ENCODE peak calls at places on chromosomes 6 and 20, in eight cellular contexts. J is ovary, M is A549, K is transverse colon, H is sigmoid colon, Z is H1, P is stomach, C is SK-N-SH. O is an unnamed sample. For H3K9me3, the result is how much of the 10 kb centered on the place peaks cover.

GRCh38 chr6:72374864-72375263 is 247.0 kb upstream of the KCNQ5 start:
- DNase-seq in H (no peak), M (no peak), P (no peak), K (no peak), C (no peak), Z (no peak), J (no peak), O (no peak)

GRCh38 chr20:2709205-2709981 is 16.8 kb downstream of the EBF4 start:
- DNase-seq in J (no peak), Z (no peak), M (no peak), P (no peak), C (no peak), K (no peak), H (no peak), O (no peak)

GRCh38 chr20:51042064-51042463 is 19.2 kb upstream of the KCNG1 start:
- DNase-seq in K (no peak), P (no peak), H (no peak), Z (no peak), C (no peak), M (no peak), J (no peak), O (no peak)

GRCh38 chr20:18805881-18806280 is 7.7 kb upstream of the SCP2D1 start:
- DNase-seq in M (no peak), C (no peak), H (no peak), J (no peak), Z (no peak), P (no peak), K (no peak), O (no peak)

GRCh38 chr6:98054453-98054852 is 771.4 kb upstream of the MMS22L start:
- DNase-seq in H (no peak), M (no peak), Z (no peak), J (no peak), K (no peak), P (no peak), C (no peak), O (no peak)

GRCh38 chr6:28585335-28585734 is 59.7 kb downstream of the GPX5 start:
- DNase-seq in M (no peak), J (no peak), Z (no peak), C (no peak), H (no peak), P (no peak), K (no peak), O (no peak)

GRCh38 chr6:21949211-21949801 is 347.5 kb downstream of the PRL start:
- DNase-seq in P (no peak), C (no peak), H (no peak), J (no peak), K (no peak), M (no peak), Z (no peak), O (no peak)

GRCh38 chr20:52145587-52145986 is 46.0 kb downstream of the ZFP64 start:
- DNase-seq in J (no peak), C (no peak), Z (no peak), P (no peak), H (no peak), K (no peak), M (no peak), O (no peak)

GRCh38 chr6:31784270-31784925 is 7.3 kb upstream of the VWA7 start:
- DNase-seq in J (no peak), H (no peak), C (peak), K (no peak), P (no peak), Z (no peak), M (no peak), O (no peak)

GRCh38 chr6:16105874-16106273 is 23.0 kb upstream of the MYLIP start:
- DNase-seq in C (no peak), K (no peak), P (no peak), H (no peak), J (no peak), Z (no peak), M (no peak), O (no peak)

GRCh38 chr20:1844723-1845523 is 50.3 kb upstream of the SIRPA start:
- DNase-seq in C (peak), Z (no peak), J (no peak), K (peak), H (peak), M (no peak), P (peak), O (peak)

GRCh38 chr20:50353289-50353961 is 156.8 kb upstream of the PTPN1 start:
- DNase-seq in C (no peak), J (no peak), P (no peak), H (peak), M (no peak), Z (no peak), K (no peak), O (no peak)

GRCh38 chr20:31860431-31861345 is 9.6 kb downstream of the DUSP15 start:
- DNase-seq in Z (peak), P (no peak), K (peak), M (peak), J (no peak), C (no peak), H (no peak), O (no peak)

GRCh38 chr6:13261464-13261994 is 66.8 kb downstream of the TBC1D7 start:
- DNase-seq in Z (no peak), P (no peak), M (no peak), C (no peak), J (no peak), K (peak), H (no peak), O (no peak)

GRCh38 chr20:3430376-3431069 is 23.1 kb upstream of the DNAAF9 start:
- DNase-seq in H (no peak), J (no peak), P (no peak), Z (no peak), C (no peak), K (no peak), M (no peak), O (no peak)

GRCh38 chr20:33789109-33789857 is 21.9 kb upstream of the CHMP4B start:
- DNase-seq in H (peak), J (no peak), C (peak), P (peak), M (peak), Z (no peak), K (peak), O (peak)

GRCh38 chr6:52610745-52611355 is 34.0 kb upstream of the TRAM2 start:
- DNase-seq in P (no peak), C (no peak), Z (no peak), J (no peak), H (no peak), M (no peak), K (no peak), O (no peak)

GRCh38 chr6:165876568-165876967 is 213.5 kb upstream of the PDE10A start:
- DNase-seq in Z (no peak), M (no peak), C (no peak), H (peak), K (peak), J (peak), P (no peak), O (peak)

GRCh38 chr20:39800111-39800510 is 838.0 kb downstream of the DHX35 start:
- DNase-seq in P (no peak), C (no peak), H (no peak), K (no peak), J (no peak), M (peak), Z (no peak), O (no peak)

GRCh38 chr6:37625591-37626374 is 71.9 kb downstream of the MDGA1 start:
- DNase-seq in K (no peak), P (no peak), H (no peak), Z (no peak), J (no peak), C (no peak), M (no peak), O (no peak)

GRCh38 chr6:159981591-159982245 is 12.8 kb downstream of the IGF2R start:
- DNase-seq in Z (no peak), J (peak), C (no peak), K (peak), H (peak), P (peak), M (no peak), O (no peak)

GRCh38 chr6:35596448-35597442 is 84.0 kb upstream of the TULP1 start:
- DNase-seq in C (no peak), P (no peak), K (no peak), H (no peak), J (no peak), M (peak), Z (no peak), O (no peak)

GRCh38 chr6:86508230-86508629 is 429.1 kb upstream of the HTR1E start:
- DNase-seq in H (no peak), Z (no peak), P (no peak), M (no peak), J (no peak), K (no peak), C (no peak), O (no peak)

DNA sequence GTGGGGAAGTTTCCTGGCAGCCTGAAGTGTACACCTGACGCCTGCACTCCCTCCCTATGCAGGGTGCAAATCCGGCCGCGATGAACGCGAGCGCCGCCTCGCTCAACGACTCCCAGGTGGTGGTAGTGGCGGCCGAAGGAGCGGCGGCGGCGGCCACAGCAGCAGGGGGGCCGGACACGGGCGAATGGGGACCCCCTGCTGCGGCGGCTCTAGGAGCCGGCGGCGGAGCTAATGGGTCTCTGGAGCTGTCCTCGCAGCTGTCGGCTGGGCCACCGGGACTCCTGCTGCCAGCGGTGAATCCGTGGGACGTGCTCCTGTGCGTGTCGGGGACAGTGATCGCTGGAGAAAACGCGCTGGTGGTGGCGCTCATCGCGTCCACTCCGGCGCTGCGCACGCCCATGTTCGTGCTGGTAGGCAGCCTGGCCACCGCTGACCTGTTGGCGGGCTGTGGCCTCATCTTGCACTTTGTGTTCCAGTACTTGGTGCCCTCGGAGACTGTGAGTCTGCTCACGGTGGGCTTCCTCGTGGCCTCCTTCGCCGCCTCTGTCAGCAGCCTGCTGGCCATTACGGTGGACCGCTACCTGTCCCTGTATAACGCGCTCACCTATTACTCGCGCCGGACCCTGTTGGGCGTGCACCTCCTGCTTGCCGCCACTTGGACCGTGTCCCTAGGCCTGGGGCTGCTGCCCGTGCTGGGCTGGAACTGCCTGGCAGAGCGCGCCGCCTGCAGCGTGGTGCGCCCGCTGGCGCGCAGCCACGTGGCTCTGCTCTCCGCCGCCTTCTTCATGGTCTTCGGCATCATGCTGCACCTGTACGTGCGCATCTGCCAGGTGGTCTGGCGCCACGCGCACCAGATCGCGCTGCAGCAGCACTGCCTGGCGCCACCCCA is 1.2 kb downstream of the GPR6 start:
- DNase-seq in C (peak), J (no peak), M (no peak), P (no peak), H (no peak), K (no peak), Z (peak), O (no peak)
- TF ChIP-seq EP300 in C (no peak), J (no peak), M (no peak), P (no peak), H (no peak), K (no peak), Z (no peak), O (no peak)

GRCh38 chr6:33633462-33634158 is 12.5 kb downstream of the ITPR3 start:
- DNase-seq in C (peak), H (peak), M (peak), K (peak), J (peak), Z (peak), P (peak), O (peak)

GRCh38 chr6:33632603-33633039 is 11.5 kb downstream of the ITPR3 start:
- DNase-seq in C (peak), Z (peak), K (peak), P (peak), M (peak), J (peak), H (no peak), O (no peak)

GRCh38 chr6:33633084-33633461 is 12.0 kb downstream of the ITPR3 start:
- DNase-seq in Z (no peak), H (no peak), M (no peak), P (no peak), K (no peak), J (peak), C (no peak), O (no peak)

GRCh38 chr6:33634986-33635385 is 13.9 kb downstream of the ITPR3 start:
- DNase-seq in M (no peak), J (no peak), Z (no peak), C (no peak), K (no peak), P (no peak), H (no peak), O (no peak)

DNA sequence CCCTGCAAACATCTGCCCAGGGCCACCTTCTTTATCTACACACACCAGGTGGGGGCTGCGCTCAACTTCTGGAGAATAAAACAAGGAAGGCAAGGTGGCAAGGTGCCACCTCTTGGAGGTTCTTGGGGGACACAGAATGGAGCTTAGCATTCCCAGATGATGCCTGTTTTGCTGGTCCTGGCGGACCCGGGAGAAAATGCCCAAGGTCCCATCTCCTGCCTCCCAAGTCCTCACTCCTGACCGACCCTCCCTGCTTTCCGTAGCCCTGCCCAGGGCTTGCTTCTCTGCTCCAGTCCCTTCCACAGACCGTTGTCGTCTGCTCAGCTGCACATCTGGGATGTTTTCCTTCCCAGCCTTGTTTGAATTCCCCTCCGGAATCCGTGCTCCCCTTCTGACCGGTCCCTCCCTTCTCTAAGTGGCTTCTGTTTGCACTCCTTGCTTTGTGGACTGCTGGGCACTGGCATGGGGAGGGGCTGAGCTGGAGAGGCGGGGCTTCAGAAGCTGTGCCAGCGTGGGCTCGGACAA is 13.1 kb downstream of the ITPR3 start:
- DNase-seq in M (no peak), Z (no peak), C (peak), J (no peak), P (peak), H (no peak), K (no peak), O (no peak)
- H3K27ac ChIP-seq in M (no peak), Z (no peak), C (no peak), J (no peak), P (peak), H (no peak), K (peak), O (peak)

GRCh38 chr6:121800047-121800446 is 364.6 kb downstream of the GJA1 start:
- DNase-seq in C (no peak), H (no peak), Z (no peak), M (no peak), K (no peak), P (no peak), J (no peak), O (no peak)
- H3K9me3 ChIP-seq in C (under half), H (under half), Z (under half), M (under half), K (under half), P (under half), J (under half), O (under half)

DNA sequence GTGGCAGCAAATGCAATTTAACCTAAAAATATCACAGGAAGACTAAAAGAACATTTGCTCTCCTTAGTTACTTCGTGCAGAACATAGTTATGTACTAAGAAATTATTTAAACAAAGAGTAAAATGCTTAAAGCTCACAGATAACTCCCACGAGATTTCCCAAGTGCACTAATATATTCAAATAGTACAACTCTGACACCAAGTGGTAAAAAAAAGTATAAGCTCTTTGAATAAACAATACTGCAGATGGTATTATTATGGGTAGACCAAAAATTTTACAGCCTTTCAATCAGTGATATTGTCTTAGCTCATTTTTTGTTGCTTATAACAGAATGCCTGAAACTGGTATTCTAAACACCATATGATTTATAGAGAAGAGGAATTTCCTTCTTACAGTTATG is 52.8 kb upstream of the FILIP1 start:
- DNase-seq in H (no peak), C (no peak), J (no peak), P (no peak), Z (no peak), K (no peak), M (peak), O (no peak)
- TF ChIP-seq EP300 in H (no peak), C (no peak), J (no peak), P (no peak), Z (no peak), K (no peak), M (no peak), O (no peak)

DNA sequence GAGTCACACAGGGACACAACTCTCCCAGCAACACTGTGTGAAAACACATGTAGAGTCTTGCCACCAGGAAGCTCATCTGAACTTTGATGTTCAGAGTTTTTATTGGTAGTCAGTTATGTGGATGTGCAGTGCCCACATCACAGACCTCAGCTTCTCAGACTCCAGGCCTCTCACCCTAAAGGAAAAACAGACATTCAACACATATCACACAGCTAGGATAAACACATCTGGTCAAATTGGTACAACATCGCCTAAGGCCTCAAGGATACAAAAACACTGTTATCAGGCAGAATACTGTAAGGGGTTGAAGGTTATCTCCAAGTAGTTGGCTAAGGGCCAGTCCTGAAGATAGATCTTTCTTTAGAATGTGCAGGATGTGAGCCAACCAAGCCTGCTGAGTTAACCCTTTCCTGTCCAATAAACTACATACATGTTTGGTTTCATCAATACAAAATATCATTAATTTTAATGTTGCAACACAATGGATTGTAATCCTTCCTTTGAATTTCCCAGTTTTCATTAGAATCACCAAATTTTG is 308.4 kb upstream of the GJE1 start:
- DNase-seq in J (no peak), H (no peak), Z (no peak), C (no peak), K (no peak), M (no peak), P (no peak), O (no peak)
- H3K27ac ChIP-seq in J (no peak), H (no peak), Z (no peak), C (no peak), K (no peak), M (no peak), P (no peak), O (no peak)

DNA sequence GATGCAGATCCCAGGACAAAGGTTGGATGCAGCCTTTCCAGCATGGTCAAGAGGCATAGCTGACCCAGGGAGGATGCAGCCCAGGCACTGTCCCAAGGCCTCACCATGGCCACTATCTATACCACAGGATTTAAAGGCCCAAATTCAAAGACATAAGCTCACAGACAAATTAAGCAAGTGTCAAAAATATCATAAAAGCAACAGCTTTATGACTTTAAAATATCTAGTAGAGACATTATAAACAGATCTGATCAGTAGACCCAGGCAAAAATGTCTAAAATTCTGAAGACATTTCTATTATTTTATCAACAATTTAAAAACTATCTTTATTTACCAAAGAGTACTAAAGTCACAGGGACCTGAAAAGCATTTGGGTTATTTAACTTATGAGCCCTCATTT is 373.5 kb downstream of the CDC5L start:
- DNase-seq in H (no peak), Z (no peak), M (no peak), K (no peak), C (no peak), J (no peak), P (no peak), O (no peak)
- H3K9me3 ChIP-seq in H (under half), Z (under half), M (under half), K (under half), C (under half), J (under half), P (under half), O (under half)

GRCh38 chr20:45771182-45771759 is 20.4 kb downstream of the WFDC3 start:
- DNase-seq in Z (peak), J (peak), P (peak), H (peak), C (peak), M (peak), K (peak), O (peak)
- TF ChIP-seq EP300 in Z (no peak), J (no peak), P (peak), H (no peak), C (no peak), M (no peak), K (no peak), O (peak)

GRCh38 chr6:26187292-26187691 is 100.1 kb downstream of the HFE start:
- DNase-seq in M (no peak), Z (no peak), J (no peak), K (no peak), P (no peak), H (no peak), C (no peak), O (no peak)

GRCh38 chr6:26187981-26188635 is 100.9 kb downstream of the HFE start:
- DNase-seq in J (peak), P (no peak), Z (no peak), H (no peak), M (peak), C (no peak), K (peak), O (no peak)

GRCh38 chr6:26185802-26186201 is 98.6 kb downstream of the HFE start:
- DNase-seq in C (no peak), H (no peak), J (no peak), P (no peak), Z (no peak), M (no peak), K (no peak), O (no peak)

GRCh38 chr6:26185004-26185403 is 97.8 kb downstream of the HFE start:
- DNase-seq in Z (no peak), C (no peak), H (no peak), J (no peak), P (no peak), K (no peak), M (no peak), O (no peak)

GRCh38 chr6:26186652-26187051 is 99.4 kb downstream of the HFE start:
- DNase-seq in J (no peak), C (no peak), H (no peak), K (no peak), P (no peak), M (no peak), Z (no peak), O (no peak)
- H3K27ac ChIP-seq in J (no peak), C (no peak), H (no peak), K (no peak), P (no peak), M (peak), Z (peak), O (no peak)

GRCh38 chr6:140228491-140228890 is 854.0 kb upstream of the CITED2 start:
- DNase-seq in M (no peak), H (no peak), K (no peak), Z (no peak), P (no peak), C (no peak), J (no peak), O (no peak)
- H3K9me3 ChIP-seq in M (under half), H (under half), K (under half), Z (under half), P (under half), C (under half), J (under half), O (under half)